ENCODE peak calls at places on chromosomes 4 and X, in seven cellular contexts. W is stimulated activated CD8-positive, alpha-beta memory T cell treated with anti-CD3 and anti-CD28 coated beads, Interleukin-7, amount 100 ng/mL, for 48 hours; O is CD4-positive, alpha-beta T cell; P is suprapubic skin; X is activated CD4-positive, CD25-positive, alpha-beta regulatory T cell treated with anti-CD3 and anti-CD28 coated beads, Interleukin-2, amount 50 U/mL, for 72 hours; Y is HTR-8/SVneo; E is myocyte. D is an unnamed sample.

GRCh38 chrX:150362599-150363481 is at the start of gene MAMLD1:
- DNase-seq in P (peak), W (peak), O (peak), X (no peak), Y (no peak), E (peak), D (no peak)

GRCh38 chr4:171880136-171880535 is 66.9 kb downstream of the GALNTL6 start:
- DNase-seq in Y (peak), E (peak), X (no peak), O (no peak), P (no peak), W (no peak), D (no peak)

GRCh38 chrX:24149346-24150050 is at the start of gene ZFX:
- DNase-seq in X (peak), O (peak), P (no peak), E (peak), Y (no peak), W (peak), D (no peak)

GRCh38 chr4:10109995-10110670 is 6.5 kb downstream of the WDR1 start:
- DNase-seq in O (no peak), E (no peak), P (no peak), X (no peak), Y (no peak), W (no peak), D (no peak)

GRCh38 chrX:13506574-13506973 is 62.8 kb upstream of the EGFL6 start:
- DNase-seq in Y (peak), W (peak), O (peak), P (no peak), E (peak), X (peak), D (peak)

GRCh38 chr4:42392436-42392835 is 4.9 kb upstream of the SHISA3 start:
- DNase-seq in W (no peak), P (no peak), O (no peak), X (no peak), Y (no peak), E (no peak), D (no peak)

GRCh38 chr4:112857461-112857860 is 192.0 kb upstream of the ANK2 start:
- DNase-seq in X (no peak), W (no peak), O (no peak), E (peak), P (no peak), Y (peak), D (no peak)

GRCh38 chr4:176191974-176192373 is 3.4 kb downstream of the SPATA4 start:
- DNase-seq in O (no peak), X (no peak), E (peak), W (no peak), Y (no peak), P (no peak), D (no peak)

GRCh38 chrX:18394477-18394876 is 30.9 kb upstream of the CDKL5 start:
- DNase-seq in W (no peak), P (no peak), Y (no peak), E (no peak), O (no peak), X (no peak), D (no peak)

GRCh38 chr4:73608677-73609594 is 11.3 kb downstream of the RASSF6 start:
- DNase-seq in Y (no peak), O (no peak), X (no peak), P (no peak), W (no peak), E (peak), D (no peak)

GRCh38 chr4:79201976-79202375 is 123.9 kb downstream of the NAA11 start:
- DNase-seq in O (no peak), E (no peak), P (no peak), X (no peak), W (no peak), Y (no peak), D (no peak)

GRCh38 chrX:152929898-152930297 is 32.0 kb downstream of the ZNF185 start:
- DNase-seq in W (no peak), X (no peak), Y (no peak), O (no peak), P (no peak), E (no peak), D (no peak)

GRCh38 chr4:88283661-88284377 is 542 bp downstream of the PPM1K start:
- DNase-seq in O (peak), E (peak), X (peak), W (peak), P (peak), Y (peak), D (peak)

GRCh38 chr4:55308071-55308470 is 38.0 kb upstream of the SRD5A3 start:
- DNase-seq in X (no peak), O (no peak), E (no peak), P (no peak), Y (no peak), W (no peak), D (no peak)

GRCh38 chrX:66221856-66222255 is 57.8 kb downstream of the HEPH start:
- DNase-seq in X (no peak), W (no peak), P (no peak), O (no peak), E (peak), Y (no peak), D (no peak)

GRCh38 chrX:39491548-39492297 is 606.0 kb downstream of the BCOR start:
- DNase-seq in E (no peak), Y (no peak), P (no peak), X (peak), O (peak), W (peak), D (no peak)

GRCh38 chrX:154002215-154002719 is 17.4 kb downstream of the IRAK1 start:
- DNase-seq in P (no peak), X (peak), E (peak), O (no peak), Y (no peak), W (no peak), D (peak)

GRCh38 chr4:40225497-40225896 is 28.7 kb downstream of the RHOH start:
- DNase-seq in X (no peak), W (no peak), O (no peak), P (no peak), E (no peak), Y (no peak), D (no peak)

GRCh38 chr4:70704333-70705145 is 16.2 kb downstream of the UTP3 start:
- DNase-seq in X (peak), Y (peak), E (peak), O (peak), W (peak), P (peak), D (peak)

GRCh38 chrX:49184294-49185061 is 1.7 kb downstream of the PRICKLE3 start:
- DNase-seq in Y (peak), E (peak), W (no peak), O (no peak), P (peak), X (no peak), D (no peak)

GRCh38 chr4:21921526-21922180 is 26.9 kb downstream of the KCNIP4 start:
- DNase-seq in E (no peak), W (no peak), P (no peak), Y (no peak), X (no peak), O (no peak), D (no peak)

GRCh38 chrX:150038977-150039599 is 100.8 kb upstream of the EOLA2 start:
- DNase-seq in E (peak), W (no peak), P (no peak), X (no peak), Y (no peak), O (no peak), D (no peak)

GRCh38 chr4:14627038-14627437 is 375.2 kb upstream of the CPEB2 start:
- DNase-seq in E (no peak), O (no peak), P (no peak), W (no peak), X (no peak), Y (no peak), D (no peak)

GRCh38 chrX:65688403-65688881 is 21.0 kb downstream of the MSN start:
- DNase-seq in P (no peak), X (no peak), E (peak), Y (no peak), O (no peak), W (no peak), D (no peak)

GRCh38 chr4:79445371-79445781 is 37.3 kb upstream of the GK2 start:
- DNase-seq in Y (no peak), E (peak), W (no peak), X (no peak), O (no peak), P (peak), D (peak)

GRCh38 chrX:95885074-95885473 is 799.6 kb upstream of the DIAPH2 start:
- DNase-seq in X (no peak), P (no peak), W (no peak), O (no peak), Y (no peak), E (no peak), D (no peak)

GRCh38 chr4:167111622-167112021 is 122.7 kb downstream of the SPOCK3 start:
- DNase-seq in P (no peak), O (no peak), Y (no peak), X (no peak), W (no peak), E (no peak), D (no peak)

GRCh38 chr4:39841894-39842293 is 135.8 kb downstream of the PDS5A start:
- DNase-seq in W (no peak), Y (no peak), O (no peak), E (no peak), X (no peak), P (no peak), D (no peak)

GRCh38 chrX:10326578-10326977 is 169.8 kb downstream of the CLCN4 start:
- DNase-seq in W (no peak), P (no peak), O (no peak), E (peak), Y (no peak), X (no peak), D (no peak)

GRCh38 chr4:3807311-3807710 is 41.1 kb downstream of the ADRA2C start:
- DNase-seq in Y (no peak), X (no peak), W (no peak), E (no peak), P (no peak), O (no peak), D (no peak)

GRCh38 chrX:21375795-21376069 is 1.5 kb downstream of the CNKSR2 start:
- DNase-seq in E (no peak), O (no peak), Y (no peak), W (no peak), P (no peak), X (no peak), D (no peak)

GRCh38 chr4:118348886-118349285 is 3.9 kb downstream of the PRSS12 start:
- DNase-seq in X (no peak), W (no peak), Y (no peak), P (no peak), E (no peak), O (no peak), D (no peak)

GRCh38 chr4:67327245-67327860 is 217.9 kb downstream of the CENPC start:
- DNase-seq in E (peak), P (no peak), O (peak), X (no peak), Y (peak), W (peak), D (peak)

GRCh38 chr4:177079327-177079726 is 230.3 kb upstream of the NEIL3 start:
- DNase-seq in O (no peak), E (peak), W (no peak), Y (peak), X (no peak), P (no peak), D (no peak)

GRCh38 chr4:101682946-101683345 is 107.6 kb upstream of the BANK1 start:
- DNase-seq in P (no peak), O (no peak), E (peak), W (no peak), Y (no peak), X (no peak), D (no peak)

GRCh38 chrX:130108647-130109428 is 1.5 kb downstream of the ELF4 start:
- DNase-seq in W (no peak), X (no peak), E (peak), P (no peak), Y (no peak), O (peak), D (no peak)